ENCODE peak calls at places on chromosomes 16 and 17, in nine cellular contexts. D, J, G, K, Y, C, L, I and U are unnamed samples.

GRCh38 chr17:3826191-3826590 is 19.9 kb downstream of the NCBP3 start:
- DNase-seq in L (no peak), C (no peak), D (no peak), I (no peak), J (no peak), K (no peak), Y (no peak), G (no peak), U (no peak)

GRCh38 chr17:63974594-63975192 is 2.0 kb upstream of the SCN4A start:
- DNase-seq in I (peak), K (no peak), D (no peak), C (no peak), G (no peak), Y (no peak), L (no peak), J (no peak), U (no peak)

GRCh38 chr17:11598274-11599221 is at the start of gene DNAH9:
- DNase-seq in K (peak), L (no peak), D (peak), C (peak), J (no peak), Y (no peak), G (no peak), I (peak), U (no peak)

GRCh38 chr17:35373984-35374765 is 754 bp upstream of the SLFN11 start:
- DNase-seq in I (peak), Y (peak), J (peak), C (peak), D (no peak), L (peak), K (no peak), G (no peak), U (peak)

GRCh38 chr16:85988306-85988705 is 89.3 kb downstream of the IRF8 start:
- DNase-seq in Y (no peak), I (no peak), G (no peak), J (no peak), C (no peak), D (no peak), K (no peak), L (no peak), U (no peak)

GRCh38 chr16:78748471-78748929 is 649.0 kb downstream of the WWOX start:
- DNase-seq in J (no peak), D (peak), K (no peak), I (no peak), G (no peak), L (no peak), Y (no peak), C (no peak), U (no peak)

GRCh38 chr16:87101903-87102302 is 215.3 kb downstream of the C16orf95 start:
- DNase-seq in D (no peak), G (no peak), Y (no peak), L (no peak), J (no peak), K (no peak), I (peak), C (no peak), U (no peak)

GRCh38 chr16:47143677-47144558 is at the start of gene NETO2:
- DNase-seq in I (peak), C (peak), J (peak), K (no peak), L (peak), G (no peak), D (peak), Y (peak), U (peak)

GRCh38 chr17:78805301-78805700 is 23.2 kb upstream of the CYTH1 start:
- DNase-seq in J (peak), Y (peak), G (no peak), L (peak), C (no peak), D (no peak), K (no peak), I (no peak), U (peak)

GRCh38 chr17:10116267-10116666 is 82.1 kb downstream of the GAS7 start:
- DNase-seq in L (no peak), D (no peak), C (no peak), I (no peak), Y (no peak), G (no peak), J (no peak), K (no peak), U (no peak)

GRCh38 chr16:8548166-8548565 is 42.1 kb downstream of the TMEM114 start:
- DNase-seq in C (no peak), J (no peak), G (no peak), Y (no peak), K (no peak), I (no peak), D (no peak), L (no peak), U (no peak)

GRCh38 chr17:62644487-62645173 is 17.2 kb downstream of the MRC2 start:
- DNase-seq in L (no peak), G (peak), J (no peak), K (no peak), D (peak), C (no peak), Y (no peak), I (no peak), U (no peak)